ENCODE peak calls at places on chromosomes 12 and 14, in seven cellular contexts. C is brain microvascular endothelial cell; X is kidney; R is RWPE1; J is neural progenitor cell; U is uterus; Z is CD4-positive, alpha-beta T cell. A is an unnamed sample.

GRCh38 chr12:110379201-110379600 is 24.3 kb downstream of the ANAPC7 start:
- DNase-seq in C (no peak), J (no peak), U (no peak), R (no peak), Z (no peak), X (no peak), A (no peak)

GRCh38 chr14:59377485-59377884 is 87.7 kb downstream of the GPR135 start:
- DNase-seq in Z (no peak), X (peak), R (no peak), U (peak), C (no peak), J (no peak), A (no peak)

GRCh38 chr12:3882896-3883564 is 9.8 kb upstream of the PARP11 start:
- DNase-seq in Z (no peak), R (no peak), U (no peak), C (peak), J (no peak), X (no peak), A (no peak)

GRCh38 chr14:63941023-63941422 is 88.2 kb downstream of the SYNE2 start:
- DNase-seq in J (no peak), C (no peak), X (no peak), U (no peak), Z (no peak), R (no peak), A (no peak)

GRCh38 chr12:110916295-110916875 is 4.0 kb downstream of the MYL2 start:
- DNase-seq in U (no peak), R (no peak), Z (no peak), X (no peak), C (no peak), J (no peak), A (no peak)

GRCh38 chr12:100474617-100475016 is 951 bp downstream of the NR1H4 start:
- DNase-seq in X (no peak), U (no peak), C (no peak), J (no peak), Z (no peak), R (no peak), A (peak)

GRCh38 chr12:29796823-29797263 is 13.1 kb upstream of the TMTC1 start:
- DNase-seq in U (peak), J (peak), C (peak), R (peak), Z (no peak), X (no peak), A (peak)

GRCh38 chr12:39777465-39777864 is 157.9 kb upstream of the ABCD2 start:
- DNase-seq in C (no peak), X (no peak), R (no peak), J (no peak), Z (no peak), U (no peak), A (no peak)

GRCh38 chr14:23121401-23121800 is 2.3 kb upstream of the CEBPE start:
- DNase-seq in U (peak), Z (no peak), J (peak), X (peak), C (peak), R (no peak), A (no peak)

GRCh38 chr14:61562321-61563161 is 132.8 kb upstream of the HIF1A start:
- DNase-seq in U (no peak), C (peak), Z (no peak), J (no peak), R (peak), X (no peak), A (peak)

GRCh38 chr12:53538209-53538689 is 31.0 kb upstream of the NPFF start:
- DNase-seq in R (no peak), C (no peak), J (no peak), Z (no peak), X (no peak), U (no peak), A (no peak)

GRCh38 chr14:58722433-58722832 is 84.7 kb downstream of the DACT1 start:
- DNase-seq in J (no peak), C (no peak), R (no peak), Z (no peak), X (no peak), U (no peak), A (no peak)

GRCh38 chr14:61341275-61342210 is 20.2 kb downstream of the PRKCH start:
- DNase-seq in J (no peak), Z (no peak), X (no peak), R (no peak), C (no peak), U (no peak), A (no peak)

GRCh38 chr12:50066402-50066801 is 9.0 kb downstream of the ASIC1 start:
- DNase-seq in R (no peak), C (peak), X (peak), Z (no peak), J (peak), U (no peak), A (no peak)

GRCh38 chr12:106299193-106299794 is 3.2 kb upstream of the TCP11L2 start:
- DNase-seq in U (no peak), R (no peak), J (no peak), X (no peak), C (no peak), Z (no peak), A (no peak)

GRCh38 chr12:15151141-15152091 is 69.8 kb downstream of the RERG start:
- DNase-seq in J (peak), U (no peak), X (no peak), R (peak), C (peak), Z (no peak), A (no peak)

GRCh38 chr14:95269493-95269892 is 50.2 kb downstream of the CLMN start:
- DNase-seq in C (no peak), X (peak), U (no peak), R (no peak), Z (no peak), J (no peak), A (no peak)

GRCh38 chr12:31021809-31022492 is 51.7 kb upstream of the DDX11 start:
- DNase-seq in J (no peak), X (no peak), Z (no peak), C (no peak), R (no peak), U (no peak), A (no peak)

GRCh38 chr12:52419656-52420055 is 13.5 kb upstream of the KRT82 start:
- DNase-seq in R (no peak), Z (no peak), C (no peak), U (no peak), J (no peak), X (no peak), A (no peak)

GRCh38 chr14:64707661-64708060 is 3.4 kb downstream of the PLEKHG3 start:
- DNase-seq in J (no peak), R (peak), Z (no peak), X (no peak), U (no peak), C (peak), A (peak)

GRCh38 chr12:27048822-27049752 is 26.7 kb downstream of the MED21 start:
- DNase-seq in R (peak), J (no peak), X (no peak), Z (no peak), C (peak), U (no peak), A (no peak)

GRCh38 chr12:85642810-85643209 is 193.4 kb downstream of the RASSF9 start:
- DNase-seq in C (peak), J (peak), U (no peak), X (no peak), R (no peak), Z (no peak), A (no peak)

GRCh38 chr12:53051058-53051880 is 1.4 kb downstream of the TNS2 start:
- DNase-seq in U (peak), R (no peak), C (peak), X (peak), J (no peak), Z (no peak), A (no peak)

GRCh38 chr12:68832504-68832867 is 24.5 kb downstream of the MDM2 start:
- DNase-seq in X (no peak), R (no peak), U (no peak), Z (no peak), C (no peak), J (no peak), A (no peak)

GRCh38 chr14:105591052-105591451 is 64.7 kb downstream of the TMEM121 start:
- DNase-seq in J (no peak), U (no peak), Z (no peak), X (peak), R (no peak), C (no peak), A (no peak)

GRCh38 chr14:67395876-67396189 is 16.1 kb downstream of the PLEK2 start:
- DNase-seq in R (no peak), U (no peak), X (no peak), J (no peak), C (no peak), Z (no peak), A (no peak)

GRCh38 chr12:120119395-120119973 is 2.9 kb upstream of the RAB35 start:
- DNase-seq in J (no peak), C (no peak), X (no peak), R (no peak), U (no peak), Z (no peak), A (no peak)
- H3K27ac ChIP-seq in J (no peak), C (peak), X (peak), R (peak), U (no peak), Z (no peak), A (peak)

GRCh38 chr12:82694970-82695369 is 8.3 kb downstream of the TMTC2 start:
- DNase-seq in C (no peak), J (no peak), U (no peak), Z (no peak), X (no peak), R (peak), A (no peak)
- H3K27ac ChIP-seq in C (no peak), J (no peak), U (no peak), Z (no peak), X (no peak), R (no peak), A (no peak)

GRCh38 chr14:93981316-93981715 is 4.9 kb upstream of the ASB2 start:
- DNase-seq in Z (no peak), U (no peak), C (no peak), J (no peak), X (no peak), R (no peak), A (no peak)
- H3K27ac ChIP-seq in Z (no peak), U (peak), C (no peak), J (no peak), X (no peak), R (no peak), A (no peak)

DNA sequence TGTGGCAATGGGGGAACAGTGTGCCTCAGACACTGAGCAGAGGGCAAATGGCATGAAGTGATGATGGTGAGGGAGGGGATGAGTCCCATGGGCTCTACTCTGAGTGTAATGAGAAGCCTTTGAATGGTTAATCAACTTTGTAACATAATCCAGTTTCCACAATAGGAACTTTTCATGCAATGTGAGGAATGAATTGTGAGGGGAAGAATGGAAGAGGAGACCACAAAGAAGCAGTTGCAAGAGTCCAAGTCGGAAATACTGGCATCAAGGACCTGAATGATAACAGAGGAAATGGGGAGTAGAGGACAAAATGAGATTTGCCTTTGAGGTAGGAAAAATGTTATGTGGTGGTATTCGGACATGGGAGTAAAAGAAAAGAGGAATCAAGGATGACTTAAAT is 476.9 kb upstream of the PRICKLE1 start:
- DNase-seq in X (no peak), C (no peak), J (peak), U (no peak), Z (no peak), R (no peak), A (no peak)
- H3K27ac ChIP-seq in X (no peak), C (no peak), J (no peak), U (no peak), Z (no peak), R (no peak), A (no peak)

A was measured in epithelial cell of prostate.